ENCODE peak calls at places on chromosomes 16 and 17, in four cellular contexts. F is CD4-positive, alpha-beta T cell; L is hepatic stellate cell; Z is NCI-H1105. Y is an unnamed sample.

GRCh38 chr16:17194190-17194780 is 276.5 kb downstream of the XYLT1 start:
- DNase-seq in F (peak), L (peak), Z (no peak), Y (no peak)

GRCh38 chr16:67151431-67152097 is 766 bp upstream of the B3GNT9 start:
- DNase-seq in F (no peak), L (no peak), Z (no peak), Y (no peak)

GRCh38 chr17:42065201-42065600 is 14.8 kb upstream of the C17orf113 start:
- DNase-seq in F (no peak), L (no peak), Z (no peak), Y (no peak)

GRCh38 chr16:23948949-23949392 is 113.2 kb downstream of the PRKCB start:
- DNase-seq in F (peak), L (no peak), Z (peak), Y (no peak)

GRCh38 chr17:32909787-32910369 is 18.1 kb upstream of the TMEM98 start:
- DNase-seq in F (peak), L (peak), Z (peak), Y (peak)

GRCh38 chr17:27466748-27467375 is 10.6 kb downstream of the KSR1 start:
- DNase-seq in F (no peak), L (no peak), Z (no peak), Y (no peak)

GRCh38 chr17:8753976-8754440 is 4.3 kb downstream of the SPDYE4 start:
- DNase-seq in F (no peak), L (no peak), Z (peak), Y (no peak)

GRCh38 chr17:31931781-31932180 is 5.0 kb upstream of the SUZ12 start:
- DNase-seq in F (no peak), L (no peak), Z (no peak), Y (no peak)

GRCh38 chr16:88703486-88704309 is 2.5 kb downstream of the RNF166 start:
- DNase-seq in F (peak), L (no peak), Z (no peak), Y (no peak)

GRCh38 chr17:1568950-1569810 is 6.6 kb upstream of the PITPNA start:
- DNase-seq in F (no peak), L (no peak), Z (no peak), Y (no peak)

GRCh38 chr17:75487351-75488070 is 27.8 kb downstream of the CASKIN2 start:
- DNase-seq in F (peak), L (peak), Z (no peak), Y (no peak)

GRCh38 chr16:52470601-52471000 is 76.3 kb downstream of the TOX3 start:
- DNase-seq in F (no peak), L (no peak), Z (peak), Y (no peak)

Y was measured in amniotic stem cell.